ENCODE peak calls at places on chromosomes 1 and 21, in six cellular contexts. X is prostate gland; T is endothelial cell; F is psoas muscle; S is CD8-positive, alpha-beta T cell; R is Caco-2. A is an unnamed sample.

GRCh38 chr1:27605796-27606707 is 2.1 kb upstream of the AHDC1 start:
- DNase-seq in X (peak), F (no peak), R (peak), S (peak), T (peak), A (no peak)

GRCh38 chr1:154474802-154475201 is 27.2 kb upstream of the TDRD10 start:
- DNase-seq in S (no peak), F (no peak), T (no peak), R (no peak), X (no peak), A (no peak)

GRCh38 chr1:178541829-178542553 is 29.1 kb downstream of the TEX35 start:
- DNase-seq in T (peak), X (peak), R (peak), F (peak), S (peak), A (peak)

GRCh38 chr1:26155370-26156284 is 3.3 kb upstream of the FAM110D start:
- DNase-seq in S (no peak), T (no peak), X (no peak), F (no peak), R (no peak), A (no peak)

GRCh38 chr21:46515109-46515508 is 56.4 kb downstream of the DIP2A start:
- DNase-seq in T (no peak), R (no peak), X (peak), S (no peak), F (peak), A (no peak)

GRCh38 chr1:183735069-183735860 is 69.7 kb upstream of the RGL1 start:
- DNase-seq in F (no peak), R (no peak), T (no peak), S (no peak), X (no peak), A (no peak)

GRCh38 chr1:221994274-221994698 is 252.4 kb upstream of the DUSP10 start:
- DNase-seq in T (no peak), F (no peak), S (no peak), X (no peak), R (no peak), A (peak)

GRCh38 chr1:150551784-150552691 is 2.8 kb downstream of the ADAMTSL4 start:
- DNase-seq in R (peak), T (no peak), S (no peak), X (peak), F (peak), A (no peak)

GRCh38 chr1:84947536-84948410 is 49.1 kb downstream of the MCOLN2 start:
- DNase-seq in F (no peak), X (no peak), R (no peak), S (no peak), T (no peak), A (no peak)

GRCh38 chr1:149845416-149845815 is 54.0 kb upstream of the BOLA1 start:
- DNase-seq in X (no peak), S (no peak), F (no peak), R (no peak), T (no peak), A (no peak)

GRCh38 chr1:155458111-155458510 is 104.5 kb downstream of the ASH1L start:
- DNase-seq in F (no peak), T (no peak), R (no peak), S (no peak), X (no peak), A (no peak)

GRCh38 chr1:18557621-18558465 is 72.8 kb upstream of the PAX7 start:
- DNase-seq in S (no peak), R (no peak), T (peak), F (no peak), X (no peak), A (no peak)

GRCh38 chr1:182056596-182057366 is 4.7 kb downstream of the ZNF648 start:
- DNase-seq in S (no peak), T (no peak), R (no peak), X (no peak), F (no peak), A (no peak)

GRCh38 chr1:202376247-202376646 is 27.7 kb downstream of the PPP1R12B start:
- DNase-seq in F (no peak), X (no peak), R (no peak), S (no peak), T (no peak), A (no peak)

GRCh38 chr1:86687595-86687994 is 16.8 kb upstream of the SH3GLB1 start:
- DNase-seq in X (no peak), S (no peak), R (no peak), F (no peak), T (no peak), A (no peak)

GRCh38 chr1:30083800-30084464 is 639.5 kb downstream of the MATN1 start:
- DNase-seq in R (no peak), F (no peak), X (no peak), T (no peak), S (no peak), A (no peak)

GRCh38 chr1:183470147-183470960 is 1.9 kb upstream of the SMG7 start:
- DNase-seq in S (peak), F (peak), R (peak), T (peak), X (peak), A (peak)

GRCh38 chr1:11502516-11502915 is 23.6 kb downstream of the DISP3 start:
- DNase-seq in T (no peak), R (no peak), F (no peak), S (no peak), X (no peak), A (no peak)

GRCh38 chr21:21232320-21232719 is 234.1 kb downstream of the NCAM2 start:
- DNase-seq in R (no peak), S (no peak), X (no peak), T (peak), F (no peak), A (no peak)

GRCh38 chr1:1402081-1402900 is 3.2 kb upstream of the CCNL2 start:
- DNase-seq in R (peak), T (peak), S (no peak), F (peak), X (no peak), A (no peak)

GRCh38 chr1:16111771-16112557 is 38.5 kb upstream of the FAM131C start:
- DNase-seq in X (no peak), R (peak), T (no peak), S (no peak), F (no peak), A (no peak)

GRCh38 chr1:243686149-243686548 is 163.9 kb downstream of the AKT3 start:
- DNase-seq in X (no peak), T (no peak), F (no peak), S (no peak), R (no peak), A (no peak)

GRCh38 chr1:21935393-21935804 is 1.7 kb downstream of the HSPG2 start:
- DNase-seq in R (peak), S (no peak), T (no peak), F (no peak), X (no peak), A (no peak)

GRCh38 chr1:15704526-15705183 is 20.5 kb downstream of the PLEKHM2 start:
- DNase-seq in F (no peak), R (no peak), T (no peak), X (no peak), S (no peak), A (no peak)

GRCh38 chr1:16048573-16049189 is 5.1 kb downstream of the CLCNKB start:
- DNase-seq in R (no peak), T (peak), S (peak), F (peak), X (peak), A (no peak)

GRCh38 chr21:43312751-43313169 is 114.2 kb downstream of the SIK1 start:
- DNase-seq in R (peak), S (no peak), T (no peak), X (no peak), F (peak), A (no peak)

GRCh38 chr1:43783096-43783670 is 75.8 kb downstream of the ST3GAL3 start:
- DNase-seq in T (no peak), X (no peak), R (no peak), F (no peak), S (no peak), A (no peak)

GRCh38 chr1:98749152-98749756 is 87.7 kb downstream of the SNX7 start:
- DNase-seq in F (no peak), T (no peak), R (no peak), X (no peak), S (no peak), A (no peak)
- TF ChIP-seq CTCF in F (peak), T (peak), R (peak), X (no peak), S (peak), A (peak)

GRCh38 chr1:9929431-9930385 is 13.5 kb downstream of the LZIC start:
- DNase-seq in R (no peak), T (peak), F (no peak), X (no peak), S (no peak), A (no peak)
- TF ChIP-seq CTCF in R (no peak), T (no peak), F (no peak), X (no peak), S (no peak), A (no peak)

GRCh38 chr1:246565751-246566127 is 322 bp downstream of the TFB2M start:
- DNase-seq in S (no peak), X (no peak), T (no peak), F (no peak), R (peak), A (no peak)
- TF ChIP-seq CTCF in S (no peak), X (no peak), T (no peak), F (no peak), R (no peak), A (no peak)

GRCh38 chr1:79849388-79849787 is 842.9 kb upstream of the ADGRL4 start:
- DNase-seq in T (no peak), R (no peak), X (no peak), S (no peak), F (no peak), A (no peak)

GRCh38 chr1:79848316-79848715 is 841.8 kb upstream of the ADGRL4 start:
- DNase-seq in T (no peak), S (no peak), F (no peak), X (no peak), R (no peak), A (no peak)

GRCh38 chr1:79847715-79848114 is 841.2 kb upstream of the ADGRL4 start:
- DNase-seq in R (no peak), T (no peak), S (no peak), X (no peak), F (no peak), A (no peak)

DNA sequence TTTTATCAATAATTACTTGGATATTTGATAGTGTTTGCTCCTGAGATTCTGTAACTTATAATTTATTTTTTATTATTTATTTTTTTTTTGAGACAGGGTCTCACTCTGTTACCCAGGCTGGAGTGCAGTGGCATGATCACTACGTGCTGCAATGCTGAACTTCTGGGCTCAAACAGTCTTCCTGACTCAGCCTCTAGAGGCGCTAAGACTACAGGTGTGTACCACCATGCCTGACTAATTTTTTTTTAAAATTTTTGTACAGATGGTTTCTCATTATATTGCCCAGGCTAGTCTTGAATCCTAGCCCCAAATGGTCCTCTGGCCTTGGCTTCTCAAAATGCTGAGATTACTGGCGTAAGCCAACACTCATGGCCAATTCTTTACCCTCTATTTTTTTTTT is 845.5 kb upstream of the ADGRL4 start:
- DNase-seq in R (peak), X (no peak), T (no peak), S (no peak), F (no peak), A (no peak)
- TF ChIP-seq CTCF in R (peak), X (no peak), T (peak), S (no peak), F (no peak), A (no peak)

GRCh38 chr1:47780469-47780995 is 216.7 kb downstream of the TRABD2B start:
- DNase-seq in F (no peak), R (no peak), S (no peak), X (no peak), T (no peak), A (no peak)

GRCh38 chr1:47783638-47784293 is 213.4 kb downstream of the TRABD2B start:
- DNase-seq in X (no peak), S (no peak), T (no peak), F (no peak), R (no peak), A (no peak)

GRCh38 chr1:47782414-47783165 is 214.6 kb downstream of the TRABD2B start:
- DNase-seq in X (no peak), F (peak), T (no peak), S (no peak), R (no peak), A (no peak)

GRCh38 chr1:47779613-47780012 is 217.6 kb downstream of the TRABD2B start:
- DNase-seq in F (no peak), S (no peak), X (no peak), R (no peak), T (no peak), A (no peak)

GRCh38 chr1:47781171-47781959 is 215.8 kb downstream of the TRABD2B start:
- DNase-seq in T (no peak), S (no peak), F (peak), X (peak), R (no peak), A (no peak)
- TF ChIP-seq CTCF in T (no peak), S (no peak), F (no peak), X (no peak), R (no peak), A (no peak)

GRCh38 chr1:66403031-66403731 is 130.8 kb upstream of the SGIP1 start:
- DNase-seq in X (no peak), R (no peak), S (no peak), F (no peak), T (no peak), A (no peak)
- TF ChIP-seq CTCF in X (no peak), R (no peak), S (no peak), F (no peak), T (no peak), A (peak)

GRCh38 chr1:246528933-246529731 is 22.1 kb upstream of the SMYD3 start:
- DNase-seq in R (no peak), X (no peak), F (no peak), S (no peak), T (no peak), A (no peak)
- TF ChIP-seq CTCF in R (no peak), X (no peak), F (no peak), S (no peak), T (no peak), A (no peak)

GRCh38 chr21:23853796-23854379 is 1753.4 kb downstream of the MRPL39 start:
- DNase-seq in T (no peak), F (no peak), S (no peak), X (no peak), R (no peak), A (no peak)
- TF ChIP-seq CTCF in T (no peak), F (peak), S (peak), X (no peak), R (no peak), A (no peak)

A was measured in GM06990.